ENCODE peak calls at places on chromosomes 16 and 17, in eight cellular contexts. U, Y, B, P, Z, F, K and X are unnamed samples.

GRCh38 chr17:65638221-65638940 is 76.9 kb upstream of the AXIN2 start:
- DNase-seq in K (no peak), F (no peak), B (no peak), P (no peak), Y (no peak), U (peak; percentile 53), Z (peak; percentile 36), X (no peak)

GRCh38 chr17:38415250-38416194 is 12.7 kb upstream of the ARHGAP23 start:
- DNase-seq in B (no peak), K (no peak), Y (peak; percentile 86), P (no peak), F (peak; percentile 37), U (peak; percentile 59), Z (peak; percentile 87), X (no peak)

GRCh38 chr16:89924298-89924924 is 1.3 kb downstream of the TUBB3 start:
- DNase-seq in K (peak; percentile 16), Y (peak; percentile 84), P (no peak), B (no peak), Z (peak; percentile 94), U (peak; percentile 55), F (peak; percentile 78), X (no peak)

GRCh38 chr17:1232786-1233185 is 37.5 kb upstream of the BHLHA9 start:
- DNase-seq in U (no peak), Y (no peak), F (no peak), P (no peak), Z (no peak), K (no peak), B (no peak), X (no peak)

GRCh38 chr17:21129023-21129681 is 2.4 kb downstream of the DHRS7B start:
- DNase-seq in Y (no peak), B (peak; percentile 24), F (no peak), U (peak; percentile 22), Z (peak; percentile 59), P (no peak), K (peak; percentile 64), X (no peak)

GRCh38 chr17:18332909-18333489 is 17.9 kb downstream of the SMCR8 start:
- DNase-seq in U (no peak), K (no peak), Z (no peak), F (no peak), P (no peak), Y (no peak), B (no peak), X (no peak)

GRCh38 chr17:1124896-1125774 is 54.6 kb downstream of the ABR start:
- DNase-seq in Z (no peak), U (no peak), F (no peak), P (no peak), K (no peak), Y (no peak), B (no peak), X (no peak)

GRCh38 chr17:30236807-30237206 is 1.3 kb upstream of the SLC6A4 start:
- DNase-seq in K (peak; percentile 44), P (no peak), U (peak; percentile 40), Y (peak; percentile 84), B (peak; percentile 29), F (no peak), Z (peak; percentile 70), X (peak; percentile 80)

GRCh38 chr17:35079547-35079946 is 16.0 kb upstream of the RFFL start:
- DNase-seq in Y (no peak), P (no peak), F (no peak), K (no peak), B (no peak), U (peak; percentile 92), Z (no peak), X (no peak)

GRCh38 chr17:78235885-78236284 is 4.5 kb downstream of the TMEM235 start:
- DNase-seq in U (no peak), F (no peak), B (no peak), Y (no peak), K (no peak), Z (no peak), P (no peak), X (no peak)

GRCh38 chr16:8569650-8570338 is 20.5 kb downstream of the TMEM114 start:
- DNase-seq in F (no peak), Y (no peak), U (no peak), K (no peak), B (no peak), P (no peak), Z (peak; percentile 54), X (peak; percentile 75)

GRCh38 chr17:65190467-65191095 is 53.4 kb downstream of the RGS9 start:
- DNase-seq in Y (no peak), B (no peak), F (no peak), P (no peak), K (no peak), U (no peak), Z (no peak), X (no peak)

GRCh38 chr17:48149174-48150106 is 41.9 kb downstream of the SNX11 start:
- DNase-seq in Y (no peak), K (no peak), Z (peak; percentile 85), U (peak; percentile 33), P (no peak), B (no peak), F (peak; percentile 74), X (no peak)

GRCh38 chr17:31778538-31778937 is 80.5 kb downstream of the COPRS start:
- DNase-seq in Y (no peak), B (no peak), K (no peak), F (no peak), Z (no peak), P (no peak), U (no peak), X (no peak)

GRCh38 chr17:12035713-12036112 is 15.0 kb downstream of the MAP2K4 start:
- DNase-seq in Y (no peak), P (no peak), Z (no peak), K (no peak), U (no peak), B (no peak), F (no peak), X (no peak)

GRCh38 chr16:20073203-20074088 is at the start of gene GPR139:
- DNase-seq in K (no peak), U (no peak), Y (peak; percentile 83), B (no peak), P (no peak), Z (peak; percentile 78), F (no peak), X (no peak)

GRCh38 chr16:84791088-84791487 is 28.7 kb upstream of the CRISPLD2 start:
- DNase-seq in Y (no peak), K (no peak), B (no peak), U (no peak), Z (no peak), F (no peak), P (no peak), X (no peak)

GRCh38 chr16:17277981-17278381 is 192.8 kb downstream of the XYLT1 start:
- DNase-seq in P (no peak), B (peak; percentile 53), Z (peak; percentile 76), K (no peak), F (peak; percentile 22), U (peak; percentile 38), Y (peak; percentile 59), X (no peak)

DNA sequence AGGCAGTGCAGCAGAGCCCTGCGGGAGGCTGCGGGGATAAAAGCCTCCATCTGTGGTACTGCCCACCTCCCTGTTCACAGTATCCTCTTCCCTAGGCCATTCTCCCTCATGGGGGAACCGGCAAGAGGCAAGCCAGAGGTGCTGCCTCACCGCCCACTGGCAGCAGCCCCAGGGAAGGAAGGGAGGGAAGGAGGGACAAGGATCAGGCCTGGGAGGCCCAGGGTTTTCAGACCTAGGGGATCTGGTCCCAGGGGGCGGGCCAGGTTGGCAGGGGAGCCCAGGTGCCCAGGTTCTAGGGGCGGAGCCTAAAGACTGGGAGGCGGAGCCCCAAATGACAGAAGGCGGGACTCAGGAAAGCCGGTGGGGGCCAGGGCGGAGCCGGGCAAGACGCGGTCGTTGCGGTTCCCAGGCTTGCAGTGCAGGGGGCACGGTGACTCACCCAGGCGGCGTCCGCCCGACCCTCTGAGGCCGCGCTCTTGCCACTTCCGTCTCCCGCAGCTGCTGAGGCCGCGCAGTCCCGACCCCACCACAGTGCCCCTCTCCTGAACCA is 3.0 kb upstream of the MTMR4 start:
- DNase-seq in P (no peak), B (no peak), K (no peak), Y (no peak), F (no peak), Z (no peak), U (no peak), X (no peak)
- TF ChIP-seq POLR2AphosphoS5 in P (no peak), B (no peak), K (peak; percentile 52), Y (peak; percentile 73), F (no peak), Z (peak; percentile 38), U (peak; percentile 53), X (peak; percentile 89)

GRCh38 chr17:40453881-40454630 is 10.8 kb downstream of the IGFBP4 start:
- DNase-seq in B (no peak), U (no peak), K (no peak), Y (no peak), P (no peak), F (no peak), Z (no peak), X (no peak)
- TF ChIP-seq POLR2AphosphoS5 in B (no peak), U (no peak), K (no peak), Y (no peak), P (no peak), F (no peak), Z (no peak), X (peak; percentile 16)

DNA sequence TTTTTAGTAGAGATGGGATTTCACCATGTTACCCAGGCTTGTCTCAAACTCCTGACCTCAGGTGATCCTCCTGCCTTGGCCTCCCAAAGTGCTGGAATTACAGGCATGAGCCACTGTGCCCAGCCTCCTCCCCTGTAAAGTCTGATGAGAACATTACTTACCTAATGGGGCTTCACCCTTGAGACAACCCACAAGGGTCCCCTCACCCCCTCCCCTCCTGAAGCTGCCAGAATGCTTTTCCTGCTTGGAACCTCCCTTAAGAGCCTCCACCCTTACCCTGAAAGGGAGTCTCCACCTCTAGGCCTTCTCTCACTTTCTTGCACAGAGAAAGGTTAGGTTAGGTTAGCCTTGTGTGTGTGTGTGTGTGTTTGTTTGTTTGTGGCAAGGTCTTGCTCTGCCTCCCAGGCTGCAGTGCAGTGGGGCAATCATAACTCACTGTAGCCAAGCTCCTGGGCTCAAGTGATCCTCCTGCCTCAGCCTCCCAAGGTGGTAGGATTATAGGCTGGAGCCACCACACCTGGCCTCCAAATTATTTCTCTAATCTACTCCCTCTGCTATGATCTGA is 8.9 kb downstream of the SLC5A11 start:
- DNase-seq in P (no peak), Y (no peak), U (no peak), Z (no peak), F (no peak), K (no peak), B (no peak), X (no peak)
- TF ChIP-seq POLR2AphosphoS5 in P (no peak), Y (no peak), U (no peak), Z (no peak), F (no peak), K (no peak), B (no peak), X (no peak)

GRCh38 chr17:45426561-45426960 is 6.1 kb downstream of the ARHGAP27 start:
- DNase-seq in B (no peak), P (no peak), K (no peak), Y (no peak), Z (no peak), U (no peak), F (no peak), X (peak; percentile 36)

GRCh38 chr17:45429338-45430005 is 3.2 kb downstream of the ARHGAP27 start:
- DNase-seq in Z (peak; percentile 71), Y (peak; percentile 77), B (no peak), F (no peak), U (no peak), P (no peak), K (no peak), X (peak; percentile 80)

GRCh38 chr17:45428954-45429337 is 3.7 kb downstream of the ARHGAP27 start:
- DNase-seq in Y (no peak), B (no peak), F (no peak), Z (peak; percentile 66), U (no peak), P (no peak), K (no peak), X (peak; percentile 85)

GRCh38 chr17:45427181-45427835 is 5.4 kb downstream of the ARHGAP27 start:
- DNase-seq in K (no peak), P (no peak), Y (no peak), F (no peak), B (no peak), U (no peak), Z (no peak), X (peak; percentile 72)

GRCh38 chr17:45428050-45428953 is 4.4 kb downstream of the ARHGAP27 start:
- DNase-seq in F (peak; percentile 68), K (peak; percentile 65), Z (peak; percentile 85), U (peak; percentile 67), P (no peak), Y (peak; percentile 96), B (peak; percentile 77), X (peak; percentile 95)
- TF ChIP-seq POLR2AphosphoS5 in F (no peak), K (no peak), Z (no peak), U (no peak), P (no peak), Y (no peak), B (peak; percentile 76), X (peak; percentile 86)